ENCODE peak calls at places on chromosomes 13 and 19, in seven cellular contexts. Z, D, A, Y, K, I and O are unnamed samples. For H3K27me3, the result is how much of the 10 kb centered on the place peaks cover.

GRCh38 chr19:51329411-51329810 is 12.5 kb downstream of the VSIG10L start:
- DNase-seq in Z (no peak), D (no peak), A (no peak), Y (no peak), K (no peak), I (no peak), O (no peak)

GRCh38 chr13:81639984-81640582 is 1299.2 kb upstream of the SPRY2 start:
- DNase-seq in Z (no peak), D (no peak), A (no peak), Y (no peak), K (peak), I (no peak), O (no peak)

GRCh38 chr19:47471733-47472457 is at the start of gene SLC8A2:
- DNase-seq in Z (peak), D (peak), A (peak), Y (peak), K (peak), I (peak), O (peak)

GRCh38 chr13:29858231-29858630 is 7.8 kb upstream of the UBL3 start:
- DNase-seq in Z (no peak), D (no peak), A (no peak), Y (no peak), K (no peak), I (no peak), O (no peak)

GRCh38 chr19:12065100-12065538 is 588 bp downstream of the ZNF844 start:
- DNase-seq in Z (no peak), D (no peak), A (peak), Y (no peak), K (no peak), I (no peak), O (no peak)

GRCh38 chr13:65339236-65339635 is 1890.9 kb downstream of the PCDH9 start:
- DNase-seq in Z (no peak), D (no peak), A (no peak), Y (no peak), K (no peak), I (no peak), O (no peak)

GRCh38 chr19:27740396-27740795 is 1472.6 kb downstream of the UQCRFS1 start:
- DNase-seq in Z (no peak), D (no peak), A (no peak), Y (no peak), K (no peak), I (no peak), O (no peak)

GRCh38 chr13:76853481-76853880 is 32.7 kb downstream of the KCTD12 start:
- DNase-seq in Z (no peak), D (no peak), A (no peak), Y (no peak), K (no peak), I (no peak), O (no peak)

GRCh38 chr19:12284631-12285030 is 10.1 kb downstream of the ZNF44 start:
- DNase-seq in Z (no peak), D (no peak), A (no peak), Y (no peak), K (no peak), I (no peak), O (no peak)

GRCh38 chr13:23377603-23378002 is 55.9 kb downstream of the SACS start:
- DNase-seq in Z (no peak), D (no peak), A (no peak), Y (no peak), K (no peak), I (no peak), O (no peak)

GRCh38 chr13:77510156-77510555 is 25.4 kb upstream of the SCEL start:
- DNase-seq in Z (no peak), D (no peak), A (no peak), Y (no peak), K (no peak), I (no peak), O (no peak)

GRCh38 chr19:55176116-55176515 is 4.0 kb downstream of the SYT5 start:
- DNase-seq in Z (no peak), D (no peak), A (no peak), Y (no peak), K (no peak), I (no peak), O (no peak)

GRCh38 chr19:55181740-55182139 is 1.7 kb upstream of the SYT5 start:
- DNase-seq in Z (no peak), D (no peak), A (no peak), Y (no peak), K (no peak), I (no peak), O (no peak)

GRCh38 chr19:55178781-55179569 is 1.1 kb downstream of the SYT5 start:
- DNase-seq in Z (peak), D (peak), A (peak), Y (peak), K (peak), I (no peak), O (peak)

GRCh38 chr19:55175117-55175867 is 4.8 kb downstream of the SYT5 start:
- DNase-seq in Z (no peak), D (no peak), A (no peak), Y (no peak), K (no peak), I (no peak), O (peak)

GRCh38 chr19:55179570-55180484 is at the start of gene SYT5:
- DNase-seq in Z (peak), D (peak), A (peak), Y (peak), K (no peak), I (no peak), O (peak)
- H3K27me3 ChIP-seq in Z (under half), D (half or more), A (under half), Y (half or more), K (under half), I (under half), O (under half)

DNA sequence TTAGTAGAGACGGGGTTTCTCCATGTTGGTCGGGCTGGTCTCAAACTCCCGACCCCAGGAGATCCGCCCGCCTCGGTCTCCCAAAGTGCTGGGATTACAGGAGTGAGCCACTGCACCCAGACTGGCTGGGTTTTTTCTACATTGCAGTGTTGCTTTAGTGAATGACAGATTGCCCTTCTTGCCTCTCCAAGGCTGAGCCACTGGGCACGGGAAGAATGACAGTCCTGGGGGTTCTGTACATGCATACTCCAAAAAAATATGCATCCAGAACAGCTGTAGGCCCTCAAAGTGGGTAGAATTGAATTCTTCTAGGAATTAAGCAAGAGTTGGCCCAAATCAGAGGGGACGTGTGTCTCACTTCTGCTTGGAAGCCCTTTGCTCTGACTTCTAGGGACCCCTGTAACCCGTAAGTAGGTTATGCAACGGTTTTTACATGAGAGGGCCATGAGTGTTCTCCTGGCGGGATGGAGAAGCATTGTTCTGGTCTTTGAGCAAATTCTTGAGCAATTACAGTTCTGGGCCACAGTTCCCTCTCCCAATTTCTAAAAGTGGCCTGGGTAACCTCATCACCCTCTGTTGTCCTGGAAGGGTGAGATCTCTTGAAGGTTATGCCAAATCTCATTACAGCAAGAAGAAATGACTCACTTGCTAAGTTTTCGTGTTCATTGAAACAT is 3.6 kb downstream of the ACTN4 start:
- DNase-seq in Z (no peak), D (no peak), A (no peak), Y (no peak), K (no peak), I (no peak), O (no peak)
- H3K4me3 ChIP-seq in Z (no peak), D (no peak), A (no peak), Y (peak), K (peak), I (peak), O (peak)

DNA sequence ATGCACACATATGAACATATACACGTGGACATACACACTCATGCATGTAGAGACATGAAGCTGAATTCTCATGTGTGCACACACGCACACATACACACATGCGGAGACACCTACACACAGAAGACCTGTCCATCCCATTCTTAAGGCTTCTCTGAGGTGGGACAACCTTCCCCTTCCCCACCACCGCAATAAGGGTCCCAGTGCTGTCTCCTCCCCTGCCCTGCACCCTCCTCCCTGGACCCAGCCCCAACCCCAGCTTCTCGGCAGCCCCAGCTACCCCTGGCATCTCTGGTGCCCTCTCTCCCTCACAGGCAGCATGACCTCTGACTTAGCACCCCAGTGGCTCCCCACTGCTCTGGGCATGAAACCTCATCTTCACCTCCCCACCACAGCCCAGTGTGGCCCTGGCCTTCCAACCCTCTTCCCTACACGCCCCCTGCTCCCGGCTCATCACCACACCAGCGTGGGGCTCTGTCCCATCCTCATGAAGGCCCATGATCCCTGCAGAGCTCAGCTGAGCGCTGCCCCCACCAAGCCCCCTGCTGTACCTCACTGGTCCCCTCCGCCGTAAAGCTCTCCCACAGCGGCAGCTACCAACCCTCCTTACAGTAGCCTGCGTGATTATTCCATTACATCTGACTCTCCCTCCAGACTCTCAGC is 204.1 kb upstream of the ZNF536 start:
- DNase-seq in Z (no peak), D (no peak), A (no peak), Y (no peak), K (no peak), I (no peak), O (no peak)
- H3K27me3 ChIP-seq in Z (under half), D (under half), A (under half), Y (under half), K (under half), I (under half), O (under half)

GRCh38 chr19:6088677-6089063 is 21.6 kb downstream of the RFX2 start:
- DNase-seq in Z (no peak), D (no peak), A (no peak), Y (no peak), K (no peak), I (no peak), O (no peak)

GRCh38 chr19:6086081-6086858 is 24.0 kb downstream of the RFX2 start:
- DNase-seq in Z (no peak), D (no peak), A (no peak), Y (no peak), K (no peak), I (no peak), O (no peak)

GRCh38 chr19:6090634-6091033 is 19.7 kb downstream of the RFX2 start:
- DNase-seq in Z (no peak), D (no peak), A (no peak), Y (no peak), K (no peak), I (no peak), O (no peak)

GRCh38 chr19:6084821-6085220 is 25.5 kb downstream of the RFX2 start:
- DNase-seq in Z (no peak), D (no peak), A (no peak), Y (no peak), K (no peak), I (no peak), O (no peak)

GRCh38 chr19:6087074-6087506 is 23.2 kb downstream of the RFX2 start:
- DNase-seq in Z (peak), D (no peak), A (no peak), Y (no peak), K (peak), I (no peak), O (no peak)
- H3K4me3 ChIP-seq in Z (no peak), D (peak), A (no peak), Y (no peak), K (peak), I (peak), O (no peak)

GRCh38 chr19:10519421-10519820 is 2.2 kb upstream of the S1PR5 start:
- DNase-seq in Z (no peak), D (no peak), A (no peak), Y (no peak), K (no peak), I (no peak), O (no peak)
- H3K27me3 ChIP-seq in Z (under half), D (under half), A (under half), Y (half or more), K (under half), I (under half), O (under half)

GRCh38 chr13:46388308-46388707 is 1.3 kb upstream of the RUBCNL start:
- DNase-seq in Z (no peak), D (no peak), A (no peak), Y (no peak), K (no peak), I (no peak), O (no peak)

GRCh38 chr13:46383383-46383782 is 3.7 kb downstream of the RUBCNL start:
- DNase-seq in Z (no peak), D (no peak), A (no peak), Y (no peak), K (no peak), I (no peak), O (no peak)

GRCh38 chr13:46386996-46387851 is at the start of gene RUBCNL:
- DNase-seq in Z (peak), D (no peak), A (no peak), Y (peak), K (no peak), I (no peak), O (no peak)

GRCh38 chr13:46386426-46386995 is 541 bp downstream of the RUBCNL start:
- DNase-seq in Z (no peak), D (no peak), A (no peak), Y (no peak), K (no peak), I (no peak), O (no peak)

GRCh38 chr13:46385946-46386345 is 1.1 kb downstream of the RUBCNL start:
- DNase-seq in Z (no peak), D (no peak), A (no peak), Y (no peak), K (no peak), I (no peak), O (no peak)
- H3K4me3 ChIP-seq in Z (no peak), D (no peak), A (no peak), Y (no peak), K (no peak), I (peak), O (peak)